ENCODE peak calls at places on chromosomes 13 and 19, in nine cellular contexts. Y, U, K, N, P, H, D, X and S are unnamed samples.

GRCh38 chr19:31944286-31944685 is 401.1 kb upstream of the ZNF507 start:
- DNase-seq in P (no peak), N (no peak), Y (no peak), X (no peak), D (no peak), H (no peak), U (no peak), K (no peak), S (no peak)

GRCh38 chr13:23715762-23716235 is 145.6 kb downstream of the TNFRSF19 start:
- DNase-seq in D (no peak), X (peak), U (no peak), N (no peak), Y (no peak), H (no peak), K (no peak), P (no peak), S (no peak)

GRCh38 chr13:38670627-38671026 is 16.2 kb upstream of the FREM2 start:
- DNase-seq in N (peak), H (no peak), D (no peak), Y (peak), X (no peak), U (no peak), K (peak), P (no peak), S (no peak)

GRCh38 chr13:99978781-99979452 is 2.7 kb upstream of the ZIC2 start:
- DNase-seq in P (no peak), U (peak), H (no peak), D (no peak), Y (no peak), K (peak), N (no peak), X (peak), S (no peak)

GRCh38 chr19:8149261-8150094 is at the start of gene FBN3:
- DNase-seq in Y (no peak), P (no peak), N (no peak), D (no peak), X (peak), U (peak), K (no peak), H (no peak), S (no peak)

GRCh38 chr19:36489920-36490415 is 607 bp upstream of the ZNF566 start:
- DNase-seq in D (peak), X (peak), K (peak), U (peak), N (peak), H (peak), P (peak), Y (peak), S (peak)

GRCh38 chr13:33727356-33728083 is 90.4 kb upstream of the RFC3 start:
- DNase-seq in P (no peak), D (no peak), X (no peak), H (no peak), Y (no peak), K (no peak), U (no peak), N (no peak), S (no peak)

GRCh38 chr13:110226051-110226562 is 80.8 kb downstream of the COL4A1 start:
- DNase-seq in X (no peak), U (no peak), Y (peak), H (no peak), D (no peak), N (no peak), P (no peak), K (peak), S (no peak)

GRCh38 chr19:13098291-13099072 is 4.2 kb downstream of the LYL1 start:
- DNase-seq in U (no peak), K (peak), P (no peak), H (peak), Y (peak), N (peak), X (no peak), D (no peak), S (no peak)

GRCh38 chr13:25692156-25692555 is 320.4 kb downstream of the ATP8A2 start:
- DNase-seq in P (no peak), N (no peak), H (no peak), U (no peak), Y (no peak), K (no peak), X (peak), D (no peak), S (no peak)

GRCh38 chr19:16051254-16052025 is 24.9 kb upstream of the TPM4 start:
- DNase-seq in P (peak), X (no peak), D (peak), K (no peak), N (no peak), H (no peak), U (no peak), Y (peak), S (peak)

GRCh38 chr19:6519289-6519688 is 11.5 kb upstream of the TNFSF9 start:
- DNase-seq in H (peak), Y (peak), X (no peak), P (no peak), K (peak), U (no peak), N (peak), D (no peak), S (no peak)

GRCh38 chr13:45276887-45277286 is 64.1 kb downstream of the TPT1 start:
- DNase-seq in D (no peak), X (no peak), H (no peak), Y (no peak), P (no peak), N (no peak), K (no peak), U (no peak), S (no peak)

GRCh38 chr13:28320884-28321574 is 173.9 kb downstream of the FLT1 start:
- DNase-seq in K (no peak), X (peak), N (no peak), D (no peak), U (no peak), H (peak), Y (no peak), P (no peak), S (no peak)

GRCh38 chr19:30567535-30568232 is 195.5 kb downstream of the ZNF536 start:
- DNase-seq in Y (no peak), K (no peak), N (no peak), U (peak), P (no peak), D (no peak), X (no peak), H (no peak), S (no peak)

GRCh38 chr13:102405499-102406079 is 3.7 kb upstream of the FGF14 start:
- DNase-seq in U (no peak), H (no peak), X (no peak), N (no peak), D (no peak), K (peak), P (peak), Y (no peak), S (peak)

GRCh38 chr19:23957660-23958281 is 43.1 kb downstream of the ZNF726 start:
- DNase-seq in Y (no peak), X (no peak), H (peak), N (peak), U (no peak), P (no peak), D (no peak), K (peak), S (no peak)

GRCh38 chr13:101053289-101053688 is 363.0 kb downstream of the NALCN start:
- DNase-seq in U (no peak), N (no peak), X (no peak), P (no peak), D (no peak), K (peak), H (no peak), Y (no peak), S (no peak)

GRCh38 chr13:99894835-99895427 is 76.6 kb downstream of the ZIC5 start:
- DNase-seq in U (peak), N (no peak), H (no peak), D (no peak), P (no peak), Y (peak), X (no peak), K (peak), S (no peak)

GRCh38 chr13:49858183-49858856 is 65.8 kb upstream of the KPNA3 start:
- DNase-seq in N (peak), D (no peak), H (peak), P (no peak), Y (peak), U (no peak), X (no peak), K (peak), S (no peak)

GRCh38 chr13:109331898-109332297 is 454.5 kb downstream of the IRS2 start:
- DNase-seq in H (no peak), P (no peak), K (no peak), N (no peak), Y (peak), X (peak), D (no peak), U (peak), S (peak)

GRCh38 chr19:17450264-17451075 is 2.0 kb upstream of the TMEM221 start:
- DNase-seq in K (no peak), H (no peak), X (no peak), P (peak), Y (no peak), U (no peak), D (peak), N (no peak), S (no peak)